ENCODE peak calls at places on chromosomes 6 and 20, in seven cellular contexts. T, H, R, Y, D, L and E are unnamed samples.

GRCh38 chr6:137820952-137821351 is 46.1 kb upstream of the TNFAIP3 start:
- DNase-seq in T (no peak), H (no peak), R (no peak), Y (no peak), D (no peak), L (no peak), E (no peak)

GRCh38 chr20:1817577-1818211 is 77.5 kb upstream of the SIRPA start:
- DNase-seq in T (no peak), H (no peak), R (no peak), Y (no peak), D (peak; percentile 3), L (peak; percentile 14), E (peak; percentile 82)

GRCh38 chr20:21503345-21503744 is 10.5 kb downstream of the NKX2-2 start:
- DNase-seq in T (no peak), H (no peak), R (no peak), Y (peak; percentile 60), D (no peak), L (no peak), E (no peak)

GRCh38 chr6:159044899-159045727 is at the start of gene TAGAP:
- DNase-seq in T (peak; percentile 70), H (no peak), R (peak; percentile 94), Y (peak; percentile 63), D (peak; percentile 83), L (peak; percentile 48), E (peak; percentile 62)

GRCh38 chr6:21115111-21115510 is 478.4 kb upstream of the SOX4 start:
- DNase-seq in T (no peak), H (no peak), R (no peak), Y (no peak), D (no peak), L (no peak), E (no peak)

GRCh38 chr6:46465294-46466165 is 25.7 kb downstream of the RCAN2 start:
- DNase-seq in T (no peak), H (no peak), R (no peak), Y (no peak), D (no peak), L (no peak), E (no peak)

GRCh38 chr6:132820629-132821381 is 6.4 kb downstream of the RPS12 start:
- DNase-seq in T (no peak), H (no peak), R (no peak), Y (no peak), D (no peak), L (no peak), E (no peak)

GRCh38 chr6:158027590-158028285 is 46.1 kb downstream of the SYNJ2 start:
- DNase-seq in T (no peak), H (no peak), R (peak; percentile 68), Y (no peak), D (no peak), L (no peak), E (no peak)

GRCh38 chr6:66897576-66897975 is 1190.5 kb upstream of the EYS start:
- DNase-seq in T (no peak), H (no peak), R (no peak), Y (no peak), D (no peak), L (no peak), E (no peak)

GRCh38 chr6:56616967-56617366 is 25.7 kb downstream of the DST start:
- DNase-seq in T (no peak), H (no peak), R (no peak), Y (no peak), D (no peak), L (no peak), E (no peak)

GRCh38 chr20:38223743-38224100 is 36.8 kb downstream of the KIAA1755 start:
- DNase-seq in T (no peak), H (no peak), R (peak; percentile 24), Y (no peak), D (no peak), L (no peak), E (no peak)
- TF ChIP-seq POLR2AphosphoS5 in T (no peak), H (no peak), R (no peak), Y (no peak), D (no peak), L (no peak), E (no peak)

DNA sequence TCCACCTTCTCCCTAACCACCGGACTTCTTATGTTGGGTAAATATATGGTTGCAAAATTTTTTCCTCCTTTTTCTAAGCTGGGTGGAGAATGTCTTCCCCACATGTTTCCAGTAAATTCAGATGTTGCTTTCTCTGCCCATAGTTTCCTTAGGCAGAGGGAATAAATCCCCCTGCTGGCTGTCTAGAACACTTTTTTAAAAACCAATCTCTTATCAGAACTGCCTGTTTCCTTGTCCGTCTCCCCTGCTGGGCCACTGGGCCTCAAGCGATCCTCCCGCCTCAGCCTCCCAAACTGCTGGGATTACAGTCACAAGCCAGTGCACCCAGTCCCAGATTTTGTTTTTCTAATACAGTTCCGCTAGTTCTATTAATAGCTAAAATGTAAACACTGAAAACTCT is 9.9 kb upstream of the WFDC2 start:
- DNase-seq in T (no peak), H (no peak), R (no peak), Y (no peak), D (no peak), L (no peak), E (no peak)
- TF ChIP-seq CTCF in T (no peak), H (peak; percentile 37), R (no peak), Y (no peak), D (no peak), L (no peak), E (no peak)

DNA sequence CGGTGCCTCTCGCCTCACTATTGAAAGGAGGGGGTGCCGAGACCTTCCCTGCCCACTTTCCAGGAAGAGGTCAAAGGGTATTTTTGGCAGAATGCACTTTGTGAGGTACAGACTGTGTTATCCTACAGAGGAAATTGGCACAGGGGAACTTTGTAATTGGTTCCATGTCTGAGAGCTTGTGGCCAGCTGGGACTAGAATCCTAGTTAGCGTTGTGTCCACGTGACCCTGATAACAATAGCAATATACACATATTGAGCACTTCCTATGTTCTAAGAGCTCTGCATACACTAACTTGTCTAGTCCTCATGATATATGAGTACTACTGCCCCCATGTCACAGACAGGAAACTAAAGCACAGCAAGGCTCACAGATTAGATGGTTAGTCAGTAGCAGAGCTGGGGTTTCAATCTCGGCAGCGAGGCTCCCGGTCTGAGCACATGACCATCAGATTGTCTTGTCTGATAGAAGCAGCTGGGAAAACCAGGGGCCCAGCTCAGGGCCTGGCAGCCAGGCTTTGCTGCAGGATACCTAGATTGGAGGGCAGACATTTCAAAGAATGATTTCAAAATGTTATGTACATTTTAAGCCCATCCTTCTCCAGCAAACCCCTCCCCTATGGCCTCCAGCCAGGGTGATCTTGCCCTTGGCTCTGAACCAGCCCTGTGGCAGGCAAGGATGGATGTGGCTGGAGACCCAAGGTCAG is 1.4 kb downstream of the MAPK13 start:
- DNase-seq in T (peak; percentile 71), H (no peak), R (peak; percentile 86), Y (peak; percentile 92), D (peak; percentile 76), L (no peak), E (peak; percentile 85)
- TF ChIP-seq POLR2AphosphoS5 in T (no peak), H (no peak), R (no peak), Y (no peak), D (peak; percentile 37), L (no peak), E (no peak)

GRCh38 chr6:15620616-15621015 is 42.2 kb downstream of the DTNBP1 start:
- DNase-seq in T (no peak), H (no peak), R (no peak), Y (no peak), D (no peak), L (no peak), E (no peak)

GRCh38 chr6:15622045-15622750 is 40.6 kb downstream of the DTNBP1 start:
- DNase-seq in T (no peak), H (no peak), R (no peak), Y (no peak), D (no peak), L (no peak), E (no peak)

GRCh38 chr6:15626160-15626559 is 36.7 kb downstream of the DTNBP1 start:
- DNase-seq in T (no peak), H (no peak), R (no peak), Y (no peak), D (no peak), L (no peak), E (no peak)

GRCh38 chr6:15621203-15622044 is 41.4 kb downstream of the DTNBP1 start:
- DNase-seq in T (peak; percentile 52), H (no peak), R (peak; percentile 88), Y (peak; percentile 62), D (peak; percentile 20), L (no peak), E (no peak)

GRCh38 chr6:15623282-15624116 is 39.3 kb downstream of the DTNBP1 start:
- DNase-seq in T (no peak), H (no peak), R (no peak), Y (no peak), D (no peak), L (no peak), E (no peak)
- TF ChIP-seq CTCF in T (peak; percentile 56), H (peak; percentile 71), R (peak; percentile 69), Y (no peak), D (peak; percentile 66), L (peak; percentile 46), E (peak; percentile 75)

GRCh38 chr6:166334878-166335277 is 7.5 kb downstream of the SFT2D1 start:
- DNase-seq in T (no peak), H (no peak), R (no peak), Y (no peak), D (no peak), L (no peak), E (no peak)

GRCh38 chr6:166331503-166332133 is 10.7 kb downstream of the SFT2D1 start:
- DNase-seq in T (no peak), H (no peak), R (no peak), Y (no peak), D (no peak), L (no peak), E (no peak)

GRCh38 chr6:166335378-166336366 is 6.7 kb downstream of the SFT2D1 start:
- DNase-seq in T (no peak), H (no peak), R (no peak), Y (peak; percentile 71), D (no peak), L (no peak), E (no peak)

GRCh38 chr6:166333172-166333995 is 9.0 kb downstream of the SFT2D1 start:
- DNase-seq in T (no peak), H (no peak), R (peak; percentile 74), Y (peak; percentile 73), D (no peak), L (no peak), E (no peak)

DNA sequence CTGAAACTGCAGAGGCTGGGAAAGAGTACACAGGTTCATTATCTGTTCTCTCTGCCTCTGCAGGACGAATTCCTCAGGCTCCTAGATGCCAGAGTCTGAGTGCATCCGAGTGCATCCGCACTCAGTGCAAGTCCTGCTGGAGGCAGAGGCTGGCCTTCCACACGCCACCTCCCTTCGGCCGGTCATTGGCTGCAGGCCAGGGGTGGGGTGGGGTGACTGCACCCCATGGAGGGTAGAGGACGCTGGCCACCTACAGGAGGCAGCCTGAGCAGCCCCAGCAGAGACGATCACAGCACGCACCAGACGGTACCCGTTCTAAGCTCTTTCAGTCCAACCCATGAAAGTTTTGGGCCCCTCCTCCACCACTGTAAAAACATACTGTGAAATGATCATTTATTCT is 11.7 kb downstream of the SFT2D1 start:
- DNase-seq in T (peak; percentile 69), H (no peak), R (peak; percentile 77), Y (no peak), D (peak; percentile 30), L (no peak), E (no peak)
- TF ChIP-seq POLR2AphosphoS5 in T (no peak), H (no peak), R (peak; percentile 57), Y (peak; percentile 43), D (no peak), L (no peak), E (no peak)